ENCODE peak calls at places on chromosomes 6 and 20, in ten cellular contexts. N, X, U, B, R, Q, G, E, I and A are unnamed samples.

GRCh38 chr6:3442444-3443220 is 14.2 kb downstream of the SLC22A23 start:
- DNase-seq in N (no peak), X (peak), U (peak), B (peak), R (no peak), Q (peak), G (no peak), E (peak), I (no peak), A (peak)

GRCh38 chr20:47727170-47727880 is 58.0 kb downstream of the SULF2 start:
- DNase-seq in N (no peak), X (no peak), U (no peak), B (no peak), R (peak), Q (no peak), G (peak), E (no peak), I (peak), A (no peak)

GRCh38 chr6:23006656-23007055 is 437.3 kb downstream of the HDGFL1 start:
- DNase-seq in N (no peak), X (no peak), U (no peak), B (no peak), R (no peak), Q (no peak), G (no peak), E (no peak), I (no peak), A (no peak)

GRCh38 chr6:329888-330691 is 37.8 kb downstream of the DUSP22 start:
- DNase-seq in N (peak), X (peak), U (no peak), B (no peak), R (no peak), Q (peak), G (no peak), E (peak), I (no peak), A (no peak)

GRCh38 chr6:17280552-17281090 is 540 bp upstream of the RBM24 start:
- DNase-seq in N (peak), X (peak), U (no peak), B (no peak), R (peak), Q (no peak), G (no peak), E (no peak), I (peak), A (no peak)

GRCh38 chr6:169452117-169452868 is 198.6 kb upstream of the THBS2 start:
- DNase-seq in N (peak), X (no peak), U (peak), B (peak), R (peak), Q (peak), G (no peak), E (peak), I (no peak), A (peak)

GRCh38 chr20:38143238-38143645 is 21.8 kb downstream of the TGM2 start:
- DNase-seq in N (peak), X (peak), U (no peak), B (no peak), R (no peak), Q (no peak), G (no peak), E (no peak), I (peak), A (no peak)

GRCh38 chr6:37820713-37821069 is 1.2 kb downstream of the ZFAND3 start:
- DNase-seq in N (no peak), X (peak), U (no peak), B (no peak), R (no peak), Q (no peak), G (no peak), E (no peak), I (no peak), A (no peak)

GRCh38 chr6:32112436-32112980 is 3.4 kb upstream of the TNXB start:
- DNase-seq in N (no peak), X (no peak), U (no peak), B (no peak), R (no peak), Q (no peak), G (no peak), E (peak), I (no peak), A (no peak)

GRCh38 chr6:116663308-116663707 is 5.3 kb downstream of the ZUP1 start:
- DNase-seq in N (no peak), X (no peak), U (no peak), B (no peak), R (no peak), Q (no peak), G (no peak), E (no peak), I (no peak), A (no peak)

GRCh38 chr20:58623579-58624473 is 27.3 kb upstream of the STX16 start:
- DNase-seq in N (peak), X (peak), U (peak), B (peak), R (no peak), Q (peak), G (no peak), E (peak), I (no peak), A (peak)

GRCh38 chr20:61719691-61720347 is 345.9 kb downstream of the TAF4 start:
- DNase-seq in N (no peak), X (no peak), U (no peak), B (no peak), R (no peak), Q (no peak), G (peak), E (peak), I (no peak), A (no peak)

GRCh38 chr6:43835872-43836419 is 65.9 kb downstream of the VEGFA start:
- DNase-seq in N (no peak), X (no peak), U (no peak), B (no peak), R (no peak), Q (peak), G (no peak), E (peak), I (no peak), A (no peak)

GRCh38 chr6:153028261-153028660 is 25.8 kb upstream of the MTRF1L start:
- DNase-seq in N (no peak), X (no peak), U (no peak), B (no peak), R (no peak), Q (peak), G (no peak), E (no peak), I (no peak), A (no peak)

GRCh38 chr20:3696745-3697587 is 15.2 kb upstream of the ADAM33 start:
- DNase-seq in N (no peak), X (no peak), U (no peak), B (no peak), R (no peak), Q (no peak), G (no peak), E (no peak), I (no peak), A (no peak)

GRCh38 chr6:1139155-1139890 is 172.6 kb upstream of the FOXQ1 start:
- DNase-seq in N (no peak), X (no peak), U (no peak), B (no peak), R (no peak), Q (no peak), G (no peak), E (no peak), I (no peak), A (no peak)

GRCh38 chr6:3965071-3965718 is 113.7 kb downstream of the FAM217A start:
- DNase-seq in N (no peak), X (no peak), U (no peak), B (peak), R (no peak), Q (no peak), G (no peak), E (no peak), I (no peak), A (no peak)

GRCh38 chr6:150978631-150979030 is 113.1 kb downstream of the MTHFD1L start:
- DNase-seq in N (no peak), X (no peak), U (no peak), B (no peak), R (no peak), Q (no peak), G (no peak), E (no peak), I (no peak), A (no peak)

GRCh38 chr6:961407-961930 is 268.5 kb upstream of the EXOC2 start:
- DNase-seq in N (no peak), X (no peak), U (no peak), B (no peak), R (no peak), Q (no peak), G (no peak), E (no peak), I (no peak), A (no peak)

GRCh38 chr6:20921533-20921932 is 387.3 kb downstream of the CDKAL1 start:
- DNase-seq in N (no peak), X (no peak), U (no peak), B (peak), R (no peak), Q (peak), G (no peak), E (peak), I (no peak), A (peak)

GRCh38 chr20:45311589-45312211 is 3.6 kb upstream of the MATN4 start:
- DNase-seq in N (peak), X (peak), U (no peak), B (peak), R (peak), Q (peak), G (peak), E (peak), I (peak), A (no peak)

GRCh38 chr6:148770408-148771211 is 23.8 kb downstream of the UST start:
- DNase-seq in N (no peak), X (no peak), U (no peak), B (no peak), R (no peak), Q (no peak), G (no peak), E (no peak), I (no peak), A (no peak)

GRCh38 chr6:139014945-139015344 is 13.6 kb upstream of the ABRACL start:
- DNase-seq in N (no peak), X (no peak), U (no peak), B (no peak), R (no peak), Q (no peak), G (no peak), E (no peak), I (peak), A (no peak)

GRCh38 chr20:59765599-59766177 is 161.3 kb downstream of the PHACTR3 start:
- DNase-seq in N (no peak), X (peak), U (no peak), B (no peak), R (peak), Q (no peak), G (peak), E (no peak), I (no peak), A (no peak)

GRCh38 chr6:84442241-84442640 is 214.8 kb upstream of the CEP162 start:
- DNase-seq in N (no peak), X (no peak), U (no peak), B (no peak), R (no peak), Q (no peak), G (no peak), E (no peak), I (no peak), A (no peak)

GRCh38 chr6:122151066-122151465 is 248.4 kb upstream of the HSF2 start:
- DNase-seq in N (no peak), X (no peak), U (no peak), B (peak), R (no peak), Q (no peak), G (no peak), E (no peak), I (no peak), A (no peak)

GRCh38 chr6:26131618-26132017 is 44.4 kb downstream of the HFE start:
- DNase-seq in N (no peak), X (no peak), U (no peak), B (no peak), R (no peak), Q (no peak), G (no peak), E (no peak), I (no peak), A (no peak)

GRCh38 chr20:16363832-16364687 is 209.2 kb downstream of the KIF16B start:
- DNase-seq in N (no peak), X (no peak), U (no peak), B (no peak), R (no peak), Q (no peak), G (no peak), E (peak), I (no peak), A (no peak)

GRCh38 chr6:6556738-6557503 is 31.6 kb upstream of the LY86 start:
- DNase-seq in N (peak), X (peak), U (no peak), B (no peak), R (peak), Q (peak), G (peak), E (peak), I (peak), A (peak)

GRCh38 chr6:110329729-110330436 is 28.3 kb downstream of the METTL24 start:
- DNase-seq in N (no peak), X (peak), U (no peak), B (peak), R (peak), Q (peak), G (no peak), E (no peak), I (no peak), A (no peak)

GRCh38 chr6:157460182-157460999 is 79.4 kb downstream of the ZDHHC14 start:
- DNase-seq in N (no peak), X (no peak), U (no peak), B (peak), R (no peak), Q (peak), G (no peak), E (no peak), I (no peak), A (no peak)

GRCh38 chr6:157453131-157453530 is 72.1 kb downstream of the ZDHHC14 start:
- DNase-seq in N (no peak), X (no peak), U (no peak), B (no peak), R (no peak), Q (no peak), G (no peak), E (no peak), I (no peak), A (no peak)

GRCh38 chr20:23187759-23188158 is 101.6 kb upstream of the CD93 start:
- DNase-seq in N (no peak), X (no peak), U (no peak), B (no peak), R (peak), Q (no peak), G (no peak), E (no peak), I (no peak), A (no peak)

GRCh38 chr6:32086661-32087573 is 22.2 kb downstream of the TNXB start:
- DNase-seq in N (no peak), X (no peak), U (peak), B (peak), R (peak), Q (peak), G (no peak), E (peak), I (no peak), A (peak)

DNA sequence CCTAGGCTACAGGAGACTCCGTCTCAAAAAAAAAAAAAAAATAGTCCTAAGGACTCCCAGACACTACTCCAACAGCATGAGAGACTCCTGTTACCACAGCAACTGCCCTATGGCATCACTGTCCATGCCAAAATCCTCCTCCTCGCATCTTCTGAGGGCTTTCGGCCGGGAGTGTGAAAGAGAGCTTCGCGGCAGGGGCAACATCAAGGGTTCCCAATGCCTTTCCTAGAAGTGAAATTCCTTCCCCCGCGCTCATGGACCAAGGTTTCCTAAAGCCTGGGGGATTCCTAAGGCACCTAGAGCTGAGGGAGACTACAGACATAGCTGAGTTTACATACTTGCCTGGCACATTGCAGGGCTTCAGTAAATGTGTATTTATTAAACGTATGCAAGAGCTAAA is 281.4 kb upstream of the JARID2 start:
- DNase-seq in N (no peak), X (no peak), U (no peak), B (no peak), R (no peak), Q (no peak), G (no peak), E (no peak), I (no peak), A (no peak)
- TF ChIP-seq CTCF in N (no peak), X (no peak), U (no peak), B (no peak), R (no peak), Q (no peak), G (no peak), E (no peak), I (no peak), A (no peak)

GRCh38 chr20:51023617-51024155 is 779 bp upstream of the KCNG1 start:
- DNase-seq in N (no peak), X (no peak), U (no peak), B (no peak), R (no peak), Q (no peak), G (no peak), E (no peak), I (no peak), A (no peak)
- H3K4me3 ChIP-seq in N (peak), X (peak), U (no peak), B (peak), R (peak), Q (peak), G (no peak), E (peak), I (peak), A (peak)

GRCh38 chr6:56766139-56766805 is 123.6 kb upstream of the DST start:
- DNase-seq in N (no peak), X (no peak), U (no peak), B (no peak), R (no peak), Q (no peak), G (no peak), E (no peak), I (no peak), A (no peak)

GRCh38 chr6:56765494-56765893 is 122.8 kb upstream of the DST start:
- DNase-seq in N (no peak), X (no peak), U (no peak), B (no peak), R (no peak), Q (no peak), G (no peak), E (no peak), I (no peak), A (no peak)

GRCh38 chr6:56760842-56761241 is 118.2 kb upstream of the DST start:
- DNase-seq in N (no peak), X (no peak), U (no peak), B (no peak), R (no peak), Q (no peak), G (no peak), E (no peak), I (no peak), A (no peak)

GRCh38 chr6:56766806-56767178 is 124.1 kb upstream of the DST start:
- DNase-seq in N (no peak), X (no peak), U (no peak), B (peak), R (no peak), Q (peak), G (no peak), E (peak), I (no peak), A (peak)

DNA sequence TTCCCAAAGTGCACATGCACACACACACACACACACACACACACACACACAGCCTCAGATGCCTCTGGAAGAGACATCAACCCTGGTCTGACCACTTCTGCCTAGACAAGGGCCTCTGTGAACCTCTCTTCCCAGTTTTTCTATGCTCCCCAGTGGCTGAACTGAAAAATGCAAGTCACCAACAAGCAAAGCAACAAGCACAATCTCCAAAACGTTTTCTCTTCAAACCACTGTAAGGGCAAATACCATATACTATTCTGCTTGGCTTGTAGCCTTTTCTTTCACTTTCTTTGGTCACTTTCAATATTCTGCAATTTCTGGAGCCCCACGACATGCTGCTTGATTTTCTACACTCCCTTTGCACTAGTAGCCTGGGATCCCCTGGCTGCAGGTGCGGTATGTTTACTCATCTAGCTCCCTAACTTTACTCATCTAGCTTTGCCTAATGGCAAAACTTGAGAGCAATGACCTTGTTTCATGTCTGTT is 121.4 kb upstream of the DST start:
- DNase-seq in N (peak), X (peak), U (no peak), B (no peak), R (no peak), Q (peak), G (no peak), E (peak), I (no peak), A (no peak)
- TF ChIP-seq CTCF in N (peak), X (peak), U (peak), B (peak), R (no peak), Q (peak), G (no peak), E (peak), I (peak), A (peak)

DNA sequence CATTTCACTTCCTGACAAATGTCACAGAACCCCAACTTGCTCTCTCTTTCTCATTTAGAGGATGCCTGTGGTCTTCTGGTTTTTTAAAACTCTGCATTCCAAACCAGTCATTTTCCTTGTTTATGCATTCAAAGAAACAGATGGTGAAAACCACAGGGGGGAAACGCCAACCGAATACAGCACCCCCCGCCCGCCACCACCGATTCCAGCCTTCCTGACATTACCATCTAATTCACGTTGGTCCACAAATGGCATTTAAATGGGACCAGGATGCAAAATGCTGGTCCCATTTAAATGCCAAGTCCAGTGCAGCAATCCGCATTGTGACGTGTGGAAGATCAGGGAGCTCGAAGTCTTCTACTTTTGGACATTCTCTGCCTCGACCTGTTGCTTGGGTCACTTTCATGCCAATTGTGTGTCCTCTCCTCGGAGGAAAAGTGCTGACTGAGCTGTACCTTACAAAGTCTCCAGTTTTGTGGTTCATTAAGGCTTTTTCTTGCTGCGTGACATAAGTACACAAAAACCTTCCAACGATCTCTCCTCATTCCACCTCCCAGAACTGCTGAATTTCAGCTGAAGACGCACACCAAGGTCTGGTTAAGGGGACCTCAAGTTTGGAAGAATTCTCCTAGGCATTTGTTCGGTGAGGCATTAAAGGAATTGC is 35.8 kb downstream of the NEDD9 start:
- DNase-seq in N (no peak), X (no peak), U (no peak), B (peak), R (no peak), Q (peak), G (no peak), E (peak), I (no peak), A (peak)
- H3K4me3 ChIP-seq in N (no peak), X (no peak), U (no peak), B (peak), R (no peak), Q (no peak), G (no peak), E (no peak), I (no peak), A (peak)

GRCh38 chr6:125953502-125953875 is 3.1 kb upstream of the HINT3 start:
- DNase-seq in N (no peak), X (peak), U (no peak), B (no peak), R (no peak), Q (no peak), G (no peak), E (no peak), I (peak), A (no peak)
- TF ChIP-seq CTCF in N (no peak), X (peak), U (peak), B (peak), R (no peak), Q (peak), G (no peak), E (no peak), I (peak), A (peak)